ENCODE peak calls at places on chromosomes 12 and 14, in six cellular contexts. F, S, A, Y, H and P are unnamed samples.

GRCh38 chr12:119666900-119667576 is 895 bp upstream of the PRKAB1 start:
- DNase-seq in F (peak; percentile 43), S (no peak), A (no peak), Y (no peak), H (no peak), P (peak; percentile 29)

GRCh38 chr12:116856729-116857128 is 24.5 kb downstream of the HRK start:
- DNase-seq in F (no peak), S (no peak), A (no peak), Y (no peak), H (no peak), P (no peak)

GRCh38 chr12:84599539-84599938 is 313.1 kb downstream of the SLC6A15 start:
- DNase-seq in F (no peak), S (peak; percentile 22), A (peak; percentile 6), Y (no peak), H (no peak), P (no peak)

GRCh38 chr14:63224196-63224595 is 20.0 kb downstream of the RHOJ start:
- DNase-seq in F (no peak), S (no peak), A (no peak), Y (no peak), H (no peak), P (no peak)

GRCh38 chr14:88232783-88233182 is 90.3 kb downstream of the KCNK10 start:
- DNase-seq in F (no peak), S (no peak), A (no peak), Y (no peak), H (no peak), P (no peak)

GRCh38 chr12:106329231-106329985 is 26.9 kb downstream of the TCP11L2 start:
- DNase-seq in F (no peak), S (no peak), A (no peak), Y (no peak), H (no peak), P (no peak)

GRCh38 chr14:50061664-50062437 is 54.5 kb downstream of the VCPKMT start:
- DNase-seq in F (peak; percentile 84), S (peak; percentile 52), A (peak; percentile 16), Y (no peak), H (no peak), P (peak; percentile 75)

GRCh38 chr12:52044284-52044983 is 6.8 kb upstream of the NR4A1 start:
- DNase-seq in F (no peak), S (no peak), A (peak; percentile 99), Y (no peak), H (no peak), P (no peak)

GRCh38 chr14:104602315-104602932 is 2.1 kb downstream of the TMEM179 start:
- DNase-seq in F (no peak), S (no peak), A (no peak), Y (no peak), H (no peak), P (no peak)

GRCh38 chr12:106601031-106601430 is 18.2 kb downstream of the RFX4 start:
- DNase-seq in F (no peak), S (peak; percentile 24), A (no peak), Y (no peak), H (no peak), P (no peak)

GRCh38 chr14:96638041-96638855 is 136.1 kb downstream of the PAPOLA start:
- DNase-seq in F (no peak), S (no peak), A (no peak), Y (peak; percentile 54), H (no peak), P (no peak)

GRCh38 chr12:103647267-103647666 is 60.2 kb downstream of the STAB2 start:
- DNase-seq in F (no peak), S (peak; percentile 15), A (peak; percentile 60), Y (no peak), H (peak; percentile 51), P (no peak)

GRCh38 chr12:130633771-130634170 is 82.3 kb downstream of the RIMBP2 start:
- DNase-seq in F (no peak), S (peak; percentile 61), A (no peak), Y (no peak), H (no peak), P (no peak)

GRCh38 chr12:110431957-110432587 is 18.1 kb downstream of the ARPC3 start:
- DNase-seq in F (no peak), S (no peak), A (no peak), Y (no peak), H (no peak), P (no peak)

GRCh38 chr14:37623552-37623951 is 28.1 kb downstream of the TTC6 start:
- DNase-seq in F (no peak), S (no peak), A (peak; percentile 51), Y (no peak), H (peak; percentile 61), P (no peak)

GRCh38 chr14:54001189-54001878 is 44.7 kb upstream of the BMP4 start:
- DNase-seq in F (no peak), S (peak; percentile 4), A (no peak), Y (no peak), H (no peak), P (no peak)

GRCh38 chr14:28676481-28676880 is 90.1 kb upstream of the FOXG1 start:
- DNase-seq in F (no peak), S (peak; percentile 50), A (no peak), Y (no peak), H (peak; percentile 31), P (no peak)

GRCh38 chr12:107749094-107749493 is 11.8 kb downstream of the PRDM4 start:
- DNase-seq in F (no peak), S (no peak), A (peak; percentile 33), Y (no peak), H (no peak), P (no peak)

GRCh38 chr12:6070472-6071257 is 53.8 kb downstream of the VWF start:
- DNase-seq in F (no peak), S (no peak), A (no peak), Y (no peak), H (no peak), P (no peak)

GRCh38 chr14:65926935-65927700 is 514.6 kb downstream of the FUT8 start:
- DNase-seq in F (no peak), S (no peak), A (no peak), Y (peak; percentile 64), H (no peak), P (no peak)

GRCh38 chr14:77037886-77038511 is 9.5 kb upstream of the IRF2BPL start:
- DNase-seq in F (no peak), S (no peak), A (peak; percentile 33), Y (no peak), H (no peak), P (no peak)

GRCh38 chr14:64501326-64502171 is 2.1 kb downstream of the ZBTB25 start:
- DNase-seq in F (no peak), S (peak; percentile 38), A (peak; percentile 88), Y (no peak), H (peak; percentile 58), P (no peak)

GRCh38 chr12:107027304-107028053 is 40.5 kb upstream of the MTERF2 start:
- DNase-seq in F (no peak), S (peak; percentile 35), A (peak; percentile 90), Y (no peak), H (peak; percentile 88), P (no peak)

GRCh38 chr12:39619660-39620433 is at the start of gene ABCD2:
- DNase-seq in F (peak; percentile 97), S (peak; percentile 28), A (peak; percentile 80), Y (no peak), H (no peak), P (peak; percentile 58)

GRCh38 chr12:39617887-39618286 is 1.7 kb downstream of the ABCD2 start:
- DNase-seq in F (peak; percentile 59), S (no peak), A (no peak), Y (no peak), H (no peak), P (no peak)

GRCh38 chr12:39618701-39619100 is 902 bp downstream of the ABCD2 start:
- DNase-seq in F (no peak), S (no peak), A (no peak), Y (no peak), H (no peak), P (no peak)

GRCh38 chr12:39620664-39621658 is 1.4 kb upstream of the ABCD2 start:
- DNase-seq in F (peak; percentile 63), S (no peak), A (peak; percentile 5), Y (no peak), H (no peak), P (peak; percentile 42)

DNA sequence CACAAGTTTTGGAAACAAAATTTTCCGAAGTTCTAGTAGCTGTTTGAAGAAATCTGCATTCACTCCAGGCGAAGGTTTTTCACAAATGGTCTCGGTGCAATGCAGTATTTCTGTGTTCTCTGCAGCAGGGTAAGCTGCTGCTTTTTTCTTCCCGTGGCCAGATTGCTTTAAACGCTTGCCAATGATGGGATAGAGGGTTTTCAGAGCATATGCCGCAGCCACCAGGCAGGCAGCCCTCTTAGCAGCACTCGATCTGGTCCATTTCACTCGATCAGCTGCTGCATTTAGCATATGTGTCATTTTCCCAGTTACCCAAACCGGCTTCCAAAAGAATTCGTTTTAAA is 315 bp downstream of the ABCD2 start:
- DNase-seq in F (no peak), S (no peak), A (no peak), Y (no peak), H (no peak), P (no peak)
- TF ChIP-seq CTCF in F (no peak), S (no peak), A (no peak), Y (no peak), H (no peak), P (no peak)

GRCh38 chr12:13195244-13195643 is 1.3 kb upstream of the EMP1 start:
- DNase-seq in F (no peak), S (no peak), A (peak; percentile 58), Y (no peak), H (no peak), P (no peak)
- TF ChIP-seq CTCF in F (no peak), S (no peak), A (no peak), Y (no peak), H (no peak), P (no peak)

GRCh38 chr12:8949525-8950286 is at the start of gene M6PR:
- DNase-seq in F (peak; percentile 89), S (peak; percentile 93), A (peak; percentile 95), Y (peak; percentile 97), H (peak; percentile 81), P (peak; percentile 92)
- TF ChIP-seq CTCF in F (peak; percentile 70), S (peak; percentile 11), A (peak; percentile 66), Y (peak; percentile 59), H (peak; percentile 56), P (peak; percentile 77)

GRCh38 chr12:68910128-68910527 is 22.8 kb downstream of the CPM start:
- DNase-seq in F (no peak), S (no peak), A (no peak), Y (no peak), H (no peak), P (no peak)

GRCh38 chr12:68915055-68915454 is 17.9 kb downstream of the CPM start:
- DNase-seq in F (no peak), S (no peak), A (peak; percentile 90), Y (no peak), H (no peak), P (no peak)

GRCh38 chr12:68913682-68914081 is 19.3 kb downstream of the CPM start:
- DNase-seq in F (no peak), S (no peak), A (peak; percentile 72), Y (no peak), H (no peak), P (no peak)

GRCh38 chr12:68911197-68911718 is 21.7 kb downstream of the CPM start:
- DNase-seq in F (no peak), S (no peak), A (no peak), Y (no peak), H (no peak), P (no peak)

GRCh38 chr12:68912916-68913315 is 20.1 kb downstream of the CPM start:
- DNase-seq in F (no peak), S (no peak), A (no peak), Y (no peak), H (no peak), P (no peak)
- TF ChIP-seq CTCF in F (no peak), S (no peak), A (no peak), Y (no peak), H (peak; percentile 29), P (no peak)